ENCODE peak calls at places on chromosomes 7 and 10, in seven cellular contexts. J is K562, B is uterus, F is body of pancreas, X is ovary, Y is A549, N is adrenal gland. E is an unnamed sample.

GRCh38 chr10:16612148-16612742 is 90.6 kb upstream of the C1QL3 start:
- DNase-seq in J (peak), B (no peak), F (no peak), X (no peak), Y (peak), N (peak), E (peak)

GRCh38 chr7:149440222-149440621 is 20.6 kb downstream of the ZNF777 start:
- DNase-seq in J (no peak), B (no peak), F (no peak), X (no peak), Y (no peak), N (no peak), E (no peak)

GRCh38 chr10:100986952-100987684 is at the start of the genes MRPL43 and TWNK:
- DNase-seq in J (peak), B (peak), F (peak), X (peak), Y (peak), N (peak), E (peak)

GRCh38 chr7:3432916-3433315 is 131.9 kb downstream of the SDK1 start:
- DNase-seq in J (no peak), B (no peak), F (no peak), X (no peak), Y (no peak), N (no peak), E (no peak)

GRCh38 chr10:6507311-6507710 is 72.8 kb downstream of the PRKCQ start:
- DNase-seq in J (no peak), B (no peak), F (no peak), X (no peak), Y (no peak), N (no peak), E (no peak)

GRCh38 chr10:114541081-114541833 is 116.8 kb downstream of the ABLIM1 start:
- DNase-seq in J (no peak), B (peak), F (peak), X (peak), Y (no peak), N (peak), E (no peak)

GRCh38 chr7:115008465-115009114 is 86.7 kb downstream of the MDFIC start:
- DNase-seq in J (no peak), B (peak), F (peak), X (peak), Y (no peak), N (no peak), E (no peak)

GRCh38 chr7:50534690-50535290 is 30.4 kb downstream of the DDC start:
- DNase-seq in J (peak), B (no peak), F (no peak), X (no peak), Y (peak), N (peak), E (peak)

GRCh38 chr7:51129527-51130472 is 186.8 kb downstream of the COBL start:
- DNase-seq in J (no peak), B (no peak), F (no peak), X (no peak), Y (no peak), N (no peak), E (no peak)

GRCh38 chr7:92749832-92750231 is 86.5 kb downstream of the CDK6 start:
- DNase-seq in J (no peak), B (no peak), F (no peak), X (no peak), Y (no peak), N (no peak), E (no peak)

GRCh38 chr7:46152671-46153070 is 231.6 kb upstream of the IGFBP3 start:
- DNase-seq in J (no peak), B (no peak), F (no peak), X (no peak), Y (peak), N (no peak), E (no peak)

GRCh38 chr10:93784059-93784458 is 26.3 kb downstream of the LGI1 start:
- DNase-seq in J (no peak), B (no peak), F (no peak), X (no peak), Y (no peak), N (no peak), E (no peak)

GRCh38 chr10:64507869-64508609 is 986.8 kb downstream of the REEP3 start:
- DNase-seq in J (peak), B (no peak), F (no peak), X (no peak), Y (no peak), N (no peak), E (peak)

GRCh38 chr10:113523628-113524027 is 29.2 kb upstream of the HABP2 start:
- DNase-seq in J (no peak), B (no peak), F (no peak), X (no peak), Y (no peak), N (no peak), E (no peak)

GRCh38 chr10:129741978-129742741 is 221.9 kb downstream of the EBF3 start:
- DNase-seq in J (no peak), B (no peak), F (no peak), X (no peak), Y (no peak), N (no peak), E (no peak)

GRCh38 chr10:5631936-5632335 is 34.5 kb downstream of the ASB13 start:
- DNase-seq in J (no peak), B (no peak), F (peak), X (no peak), Y (no peak), N (no peak), E (no peak)

GRCh38 chr7:97149843-97150242 is 32.3 kb downstream of the SDHAF3 start:
- DNase-seq in J (no peak), B (no peak), F (no peak), X (no peak), Y (no peak), N (no peak), E (no peak)

GRCh38 chr10:90089724-90090123 is 388.3 kb downstream of the KIF20B start:
- DNase-seq in J (no peak), B (no peak), F (no peak), X (no peak), Y (no peak), N (no peak), E (no peak)

GRCh38 chr7:66669088-66669487 is 40.4 kb downstream of the KCTD7 start:
- DNase-seq in J (no peak), B (no peak), F (no peak), X (no peak), Y (no peak), N (no peak), E (no peak)

GRCh38 chr10:6204063-6204340 is 1.3 kb downstream of the PFKFB3 start:
- DNase-seq in J (no peak), B (no peak), F (peak), X (peak), Y (no peak), N (peak), E (peak)

GRCh38 chr10:89478739-89479116 is 56.7 kb downstream of the SLC16A12 start:
- DNase-seq in J (no peak), B (no peak), F (no peak), X (no peak), Y (no peak), N (no peak), E (no peak)

GRCh38 chr7:158374586-158374985 is 213.0 kb downstream of the PTPRN2 start:
- DNase-seq in J (no peak), B (no peak), F (no peak), X (no peak), Y (no peak), N (no peak), E (no peak)

GRCh38 chr7:69871213-69871885 is 273.1 kb downstream of the AUTS2 start:
- DNase-seq in J (no peak), B (no peak), F (no peak), X (no peak), Y (peak), N (no peak), E (no peak)

GRCh38 chr7:75624134-75624832 is 114.5 kb downstream of the HIP1 start:
- DNase-seq in J (no peak), B (peak), F (peak), X (peak), Y (no peak), N (peak), E (peak)

GRCh38 chr10:46539596-46540411 is 16.7 kb downstream of the GPRIN2 start:
- DNase-seq in J (no peak), B (peak), F (no peak), X (peak), Y (peak), N (no peak), E (no peak)

GRCh38 chr7:128946936-128947830 is 9.5 kb downstream of the IRF5 start:
- DNase-seq in J (peak), B (no peak), F (no peak), X (no peak), Y (no peak), N (no peak), E (no peak)

GRCh38 chr7:25249772-25250171 is 21.5 kb upstream of the NPVF start:
- DNase-seq in J (no peak), B (no peak), F (no peak), X (no peak), Y (no peak), N (no peak), E (no peak)

GRCh38 chr7:65448824-65449504 is 75.3 kb downstream of the ZNF92 start:
- DNase-seq in J (no peak), B (peak), F (no peak), X (no peak), Y (peak), N (no peak), E (no peak)

GRCh38 chr10:22612316-22612715 is 102.1 kb downstream of the PIP4K2A start:
- DNase-seq in J (no peak), B (no peak), F (no peak), X (no peak), Y (no peak), N (no peak), E (no peak)

GRCh38 chr7:159142204-159142603 is 2.5 kb downstream of the VIPR2 start:
- DNase-seq in J (no peak), B (no peak), F (no peak), X (no peak), Y (no peak), N (no peak), E (no peak)

GRCh38 chr10:31958849-31959248 is 30.2 kb upstream of the ARHGAP12 start:
- DNase-seq in J (no peak), B (no peak), F (no peak), X (no peak), Y (no peak), N (no peak), E (no peak)

GRCh38 chr10:105041956-105042355 is 400.9 kb downstream of the SORCS3 start:
- DNase-seq in J (no peak), B (no peak), F (no peak), X (no peak), Y (no peak), N (no peak), E (no peak)

GRCh38 chr7:139358541-139359365 is 941 bp upstream of the LUC7L2 start:
- DNase-seq in J (no peak), B (no peak), F (peak), X (no peak), Y (peak), N (no peak), E (peak)

GRCh38 chr7:2575046-2575732 is 16.4 kb downstream of the IQCE start:
- DNase-seq in J (no peak), B (no peak), F (no peak), X (no peak), Y (no peak), N (no peak), E (no peak)

DNA sequence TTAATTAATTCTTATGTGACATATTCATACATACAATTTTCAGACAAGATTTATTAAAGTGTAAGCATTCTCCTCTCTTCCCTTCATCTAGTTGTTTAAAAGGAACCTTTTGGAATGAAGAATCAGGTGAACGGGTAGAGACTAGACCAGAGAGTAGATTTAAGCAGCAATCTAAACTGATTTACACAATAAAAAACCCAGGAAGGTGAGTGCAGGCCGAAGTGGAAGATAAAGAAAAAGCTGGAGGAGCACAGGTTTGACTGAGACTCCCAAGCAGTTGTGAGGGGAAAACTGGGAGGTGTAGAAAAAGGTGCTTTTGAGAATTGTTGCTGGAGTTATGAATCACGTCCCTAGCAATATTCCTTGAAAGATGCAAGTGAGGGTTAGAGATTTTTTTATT is 601.1 kb downstream of the SORCS1 start:
- DNase-seq in J (no peak), B (no peak), F (no peak), X (no peak), Y (no peak), N (no peak), E (no peak)
- TF ChIP-seq POLR2A in J (no peak), B (no peak), F (no peak), X (no peak), Y (no peak), N (no peak), E (no peak)

GRCh38 chr7:28408974-28409715 is 3.2 kb upstream of the CREB5 start:
- DNase-seq in J (peak), B (peak), F (peak), X (peak), Y (peak), N (peak), E (peak)

GRCh38 chr7:28411876-28412662 is at the start of gene CREB5:
- DNase-seq in J (no peak), B (no peak), F (no peak), X (no peak), Y (peak), N (no peak), E (peak)

GRCh38 chr7:28410628-28411578 is 1.4 kb upstream of the CREB5 start:
- DNase-seq in J (peak), B (peak), F (peak), X (peak), Y (peak), N (peak), E (peak)

GRCh38 chr7:28408105-28408973 is 4.0 kb upstream of the CREB5 start:
- DNase-seq in J (no peak), B (peak), F (peak), X (peak), Y (no peak), N (peak), E (no peak)

DNA sequence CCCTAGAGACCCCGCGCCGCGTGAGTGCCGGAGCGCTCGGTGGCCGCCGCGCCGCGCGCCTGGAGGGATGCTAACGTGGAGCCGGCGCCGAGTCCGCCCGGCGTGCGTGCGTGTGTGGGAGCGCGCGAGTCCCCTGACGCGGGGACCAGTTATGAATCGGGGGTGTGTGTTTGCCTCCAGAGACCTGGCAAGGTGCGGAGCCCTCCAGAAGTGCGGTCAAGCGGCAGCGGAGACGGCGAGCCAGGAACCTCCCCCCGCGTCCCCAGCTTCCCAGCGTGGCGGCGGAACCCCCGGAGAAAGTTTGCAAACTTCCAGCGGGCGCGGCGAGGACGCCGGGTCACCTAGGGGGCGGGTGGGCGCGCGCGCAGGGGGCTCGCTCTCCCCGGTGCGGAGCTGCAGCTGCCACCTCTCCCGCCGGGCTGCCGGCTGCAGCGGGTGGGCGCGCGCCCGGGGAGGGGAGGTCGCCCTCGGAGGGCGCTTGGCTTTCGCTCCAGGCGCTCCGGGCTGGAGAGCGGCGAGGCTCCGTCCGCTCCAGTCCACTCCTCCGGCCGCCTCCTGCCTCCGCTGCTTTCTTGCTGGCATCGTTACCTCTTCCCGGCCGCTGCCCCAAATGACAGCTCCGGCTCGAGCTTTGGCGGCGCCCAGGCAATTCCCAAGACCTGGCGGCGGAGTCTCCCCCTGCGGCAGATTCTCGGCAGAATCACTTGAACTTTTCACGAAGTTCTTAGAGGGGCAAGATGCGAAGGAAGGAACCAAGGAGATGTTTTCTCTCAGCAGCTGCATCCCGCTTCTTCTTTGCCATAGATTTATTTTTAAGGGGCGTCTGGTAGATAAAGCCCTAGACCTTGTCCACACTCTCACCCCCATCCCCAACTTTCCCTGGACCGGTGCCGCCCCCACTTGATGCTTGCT is 2.3 kb upstream of the CREB5 start:
- DNase-seq in J (no peak), B (peak), F (peak), X (peak), Y (peak), N (peak), E (peak)
- TF ChIP-seq POLR2A in J (no peak), B (no peak), F (no peak), X (no peak), Y (no peak), N (no peak), E (no peak)

DNA sequence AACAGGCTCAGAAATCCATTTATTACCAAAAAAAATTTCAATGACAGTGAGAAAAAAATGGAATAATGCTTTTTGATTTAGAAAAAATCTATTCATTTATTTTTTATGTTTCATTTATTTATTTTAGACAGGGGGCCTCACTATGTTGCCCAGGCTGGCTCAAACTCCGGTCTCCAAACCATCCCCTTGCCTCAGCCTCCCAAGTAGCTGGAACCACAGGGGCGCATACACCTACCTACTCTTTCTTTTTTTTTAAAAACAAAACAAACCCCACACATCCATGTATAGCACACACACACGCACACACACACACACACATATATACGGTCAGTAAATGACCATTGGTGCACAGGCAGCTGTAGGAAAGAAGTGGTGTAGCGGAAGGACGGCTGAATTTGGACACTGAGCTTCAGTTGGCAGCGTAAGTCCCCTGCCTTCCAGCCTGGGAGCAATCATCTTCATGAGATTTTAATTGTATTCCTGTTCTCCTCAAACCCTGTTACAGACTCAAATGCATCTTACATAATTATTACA is 28.8 kb downstream of the ARL4A start:
- DNase-seq in J (no peak), B (no peak), F (no peak), X (no peak), Y (peak), N (no peak), E (no peak)
- TF ChIP-seq POLR2A in J (no peak), B (no peak), F (no peak), X (no peak), Y (no peak), N (no peak), E (no peak)

GRCh38 chr10:97498076-97498840 is at the start of gene MMS19:
- DNase-seq in J (peak), B (peak), F (peak), X (peak), Y (peak), N (peak), E (peak)
- TF ChIP-seq POLR2A in J (peak), B (peak), F (peak), X (peak), Y (peak), N (peak), E (peak)

DNA sequence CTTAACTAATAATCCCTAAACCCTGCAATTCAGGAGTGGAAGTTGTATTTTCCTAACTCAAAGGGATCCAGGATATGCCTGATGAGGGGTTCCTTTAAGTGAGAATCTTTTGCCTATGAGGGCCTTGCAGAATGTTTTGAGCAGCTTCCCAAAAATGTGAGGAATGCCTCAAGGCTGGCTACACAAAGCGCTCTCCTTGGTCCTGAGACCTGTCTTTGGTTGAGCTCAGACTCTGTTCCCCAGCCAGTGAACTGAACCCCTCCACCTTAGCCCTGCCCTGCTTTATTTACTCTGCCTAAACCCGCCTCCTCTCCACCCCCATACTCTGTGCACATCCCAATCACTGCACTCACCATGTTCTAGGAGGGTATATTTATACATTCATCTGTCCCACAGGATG is 108.6 kb downstream of the NRCAM start:
- DNase-seq in J (no peak), B (no peak), F (no peak), X (no peak), Y (peak), N (peak), E (no peak)
- TF ChIP-seq POLR2A in J (no peak), B (no peak), F (no peak), X (no peak), Y (no peak), N (no peak), E (no peak)

GRCh38 chr7:73850781-73851207 is 8.5 kb upstream of the METTL27 start:
- DNase-seq in J (peak), B (peak), F (no peak), X (no peak), Y (peak), N (no peak), E (peak)
- TF ChIP-seq POLR2A in J (no peak), B (no peak), F (no peak), X (no peak), Y (no peak), N (no peak), E (no peak)

DNA sequence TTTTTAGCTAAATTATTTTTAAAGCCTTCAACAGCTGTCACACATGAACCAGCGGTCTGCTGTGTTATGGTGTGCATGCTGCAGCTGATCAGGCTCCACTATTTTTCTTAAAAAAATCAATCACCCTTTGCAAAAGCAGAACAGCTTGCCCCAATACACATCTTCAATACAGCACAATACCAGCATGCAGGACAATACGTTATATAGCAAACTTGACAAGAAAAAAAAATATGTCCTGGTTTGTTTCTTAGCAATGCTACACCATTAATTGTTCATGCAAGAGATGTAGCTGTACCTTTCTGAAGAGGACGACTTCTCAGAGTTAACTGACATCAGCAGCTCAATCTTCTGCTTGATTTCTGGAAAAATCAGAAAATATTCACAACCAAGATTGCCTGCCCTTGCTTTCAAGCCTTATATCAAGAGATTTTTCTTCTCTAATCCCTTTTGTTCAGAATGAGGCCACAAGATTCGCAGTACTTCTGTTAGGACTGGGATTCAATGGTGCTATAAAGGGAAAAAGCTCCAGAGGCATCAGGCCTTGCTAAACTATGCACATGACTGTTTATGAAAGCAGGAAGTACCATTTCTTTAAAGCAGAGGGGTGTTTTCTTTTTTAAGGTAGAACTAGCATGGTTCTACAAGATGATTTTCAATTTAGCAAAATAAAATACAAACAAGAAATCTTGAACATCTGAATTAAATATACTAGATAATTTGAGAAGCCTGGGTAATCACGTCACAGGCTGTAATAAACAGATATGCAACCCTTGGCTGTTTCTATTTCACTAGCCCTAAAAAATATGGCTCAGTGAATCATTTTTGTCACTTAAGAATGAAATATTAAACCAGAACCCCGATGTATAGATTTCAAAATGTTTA is 120.0 kb downstream of the SRPK2 start:
- DNase-seq in J (no peak), B (no peak), F (peak), X (no peak), Y (peak), N (peak), E (peak)
- TF ChIP-seq POLR2A in J (no peak), B (peak), F (peak), X (no peak), Y (no peak), N (no peak), E (peak)

E was measured in erythroblast.